ENCODE peak calls at places on chromosomes 1 and 21, in eight cellular contexts. V, W, C, S, E, P, R and T are unnamed samples.

GRCh38 chr21:37149411-37149810 is 76.4 kb downstream of the TTC3 start:
- DNase-seq in R (peak; percentile 9), P (no peak), W (no peak), S (no peak), V (no peak), E (no peak), C (no peak), T (no peak)

GRCh38 chr1:8903410-8903809 is 24.9 kb upstream of the ENO1 start:
- DNase-seq in P (no peak), C (peak; percentile 36), W (no peak), V (no peak), E (no peak), S (no peak), R (no peak), T (no peak)

GRCh38 chr1:27643626-27644368 is 8.8 kb upstream of the FGR start:
- DNase-seq in W (peak; percentile 71), P (peak; percentile 66), E (peak; percentile 70), R (peak; percentile 66), V (no peak), S (no peak), C (peak; percentile 73), T (peak; percentile 41)

GRCh38 chr1:89598450-89599331 is 34.2 kb upstream of the LRRC8C start:
- DNase-seq in C (peak; percentile 52), P (no peak), S (no peak), V (no peak), R (no peak), E (peak; percentile 49), W (no peak), T (peak; percentile 16)

GRCh38 chr1:97820470-97821188 is 100.2 kb downstream of the DPYD start:
- DNase-seq in S (no peak), C (peak; percentile 53), E (no peak), W (no peak), V (no peak), P (no peak), R (no peak), T (no peak)

GRCh38 chr1:107683683-107684082 is 281.3 kb downstream of the VAV3 start:
- DNase-seq in S (no peak), C (no peak), W (no peak), V (no peak), P (no peak), R (no peak), E (no peak), T (no peak)

GRCh38 chr1:158323866-158324265 is 7.5 kb downstream of the CD1B start:
- DNase-seq in V (no peak), W (no peak), E (no peak), R (no peak), S (no peak), C (no peak), P (no peak), T (no peak)

GRCh38 chr1:203559523-203559922 is 65.6 kb downstream of the OPTC start:
- DNase-seq in C (no peak), R (no peak), E (no peak), V (no peak), P (no peak), S (no peak), W (peak; percentile 47), T (no peak)

GRCh38 chr1:197250616-197251015 is 17.4 kb upstream of the CRB1 start:
- DNase-seq in R (no peak), W (no peak), E (no peak), C (no peak), S (no peak), V (no peak), P (no peak), T (no peak)

GRCh38 chr1:10835423-10836421 is 39.3 kb upstream of the CASZ1 start:
- DNase-seq in C (peak; percentile 40), W (peak; percentile 56), P (no peak), R (peak; percentile 73), S (no peak), E (peak; percentile 95), V (peak; percentile 78), T (no peak)

GRCh38 chr1:20463502-20463901 is 22.5 kb downstream of the CAMK2N1 start:
- DNase-seq in S (no peak), V (no peak), P (no peak), W (no peak), R (no peak), E (no peak), C (no peak), T (no peak)

GRCh38 chr1:56575865-56576264 is 3.5 kb downstream of the PLPP3 start:
- DNase-seq in E (no peak), R (no peak), S (no peak), C (no peak), W (no peak), V (no peak), P (no peak), T (no peak)

GRCh38 chr1:109634292-109634691 is 14.7 kb downstream of the AMPD2 start:
- DNase-seq in W (no peak), V (no peak), S (peak; percentile 41), C (no peak), E (no peak), R (no peak), P (no peak), T (no peak)

GRCh38 chr1:97192872-97193572 is 471.4 kb downstream of the PTBP2 start:
- DNase-seq in W (no peak), S (no peak), V (no peak), C (no peak), R (peak; percentile 8), P (no peak), E (no peak), T (peak; percentile 31)

GRCh38 chr1:197618065-197618464 is 157.2 kb downstream of the DENND1B start:
- DNase-seq in W (no peak), R (no peak), E (no peak), V (no peak), C (no peak), S (no peak), P (no peak), T (no peak)

GRCh38 chr1:208093754-208094719 is 150.1 kb downstream of the PLXNA2 start:
- DNase-seq in C (peak; percentile 54), P (peak; percentile 37), W (peak; percentile 63), V (peak; percentile 76), S (no peak), R (peak; percentile 71), E (peak; percentile 91), T (peak; percentile 40)

GRCh38 chr1:165350861-165351260 is 5.7 kb downstream of the LMX1A start:
- DNase-seq in V (no peak), E (no peak), C (no peak), P (no peak), S (no peak), W (no peak), R (no peak), T (no peak)

GRCh38 chr21:41926807-41927171 is 27.0 kb downstream of the C2CD2 start:
- DNase-seq in R (no peak), W (no peak), C (no peak), P (no peak), V (no peak), S (no peak), E (no peak), T (no peak)
- TF ChIP-seq POLR2A in R (no peak), W (no peak), C (no peak), P (no peak), V (no peak), S (no peak), E (no peak), T (no peak)

GRCh38 chr21:14493731-14494130 is 52.4 kb downstream of the SAMSN1 start:
- DNase-seq in W (no peak), V (no peak), E (peak; percentile 18), P (no peak), R (no peak), S (no peak), C (no peak), T (no peak)

GRCh38 chr21:14495075-14495474 is 51.0 kb downstream of the SAMSN1 start:
- DNase-seq in C (no peak), V (no peak), W (no peak), P (no peak), R (no peak), S (no peak), E (no peak), T (no peak)

GRCh38 chr21:14491269-14491681 is 54.8 kb downstream of the SAMSN1 start:
- DNase-seq in E (no peak), S (no peak), R (no peak), W (no peak), V (no peak), P (no peak), C (no peak), T (no peak)

GRCh38 chr21:14488805-14489204 is 57.3 kb downstream of the SAMSN1 start:
- DNase-seq in C (no peak), V (no peak), P (no peak), S (no peak), W (no peak), R (no peak), E (no peak), T (no peak)

DNA sequence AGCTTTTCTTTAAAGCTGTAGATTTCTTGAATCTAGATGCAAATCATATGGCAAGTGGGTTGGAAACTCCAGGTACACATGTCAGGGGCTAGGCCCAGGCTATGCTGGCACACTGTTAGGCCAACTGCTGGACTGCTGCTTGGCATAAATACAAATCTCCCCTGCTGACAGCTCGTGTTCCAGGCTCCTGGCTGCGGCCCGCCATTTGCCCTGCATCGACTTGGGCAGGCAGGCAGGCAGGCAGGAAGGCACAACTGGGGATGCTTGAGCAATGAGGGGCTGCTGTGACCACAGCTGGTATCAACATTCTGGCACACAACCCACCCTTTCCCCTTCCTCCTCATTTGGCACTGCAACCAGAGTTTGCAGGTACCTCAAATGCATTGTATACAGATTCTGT is 53.2 kb downstream of the SAMSN1 start:
- DNase-seq in S (no peak), C (no peak), W (peak; percentile 29), V (no peak), R (no peak), E (no peak), P (no peak), T (no peak)
- TF ChIP-seq POLR2A in S (no peak), C (no peak), W (no peak), V (no peak), R (no peak), E (peak; percentile 39), P (no peak), T (no peak)

GRCh38 chr1:172144445-172145060 is 275.9 kb upstream of the C1orf105 start:
- DNase-seq in C (no peak), R (peak; percentile 62), W (peak; percentile 85), E (no peak), P (no peak), S (peak; percentile 90), V (peak; percentile 51), T (no peak)
- TF ChIP-seq POLR2A in C (no peak), R (peak; percentile 48), W (no peak), E (no peak), P (no peak), S (peak; percentile 51), V (peak; percentile 56), T (no peak)

DNA sequence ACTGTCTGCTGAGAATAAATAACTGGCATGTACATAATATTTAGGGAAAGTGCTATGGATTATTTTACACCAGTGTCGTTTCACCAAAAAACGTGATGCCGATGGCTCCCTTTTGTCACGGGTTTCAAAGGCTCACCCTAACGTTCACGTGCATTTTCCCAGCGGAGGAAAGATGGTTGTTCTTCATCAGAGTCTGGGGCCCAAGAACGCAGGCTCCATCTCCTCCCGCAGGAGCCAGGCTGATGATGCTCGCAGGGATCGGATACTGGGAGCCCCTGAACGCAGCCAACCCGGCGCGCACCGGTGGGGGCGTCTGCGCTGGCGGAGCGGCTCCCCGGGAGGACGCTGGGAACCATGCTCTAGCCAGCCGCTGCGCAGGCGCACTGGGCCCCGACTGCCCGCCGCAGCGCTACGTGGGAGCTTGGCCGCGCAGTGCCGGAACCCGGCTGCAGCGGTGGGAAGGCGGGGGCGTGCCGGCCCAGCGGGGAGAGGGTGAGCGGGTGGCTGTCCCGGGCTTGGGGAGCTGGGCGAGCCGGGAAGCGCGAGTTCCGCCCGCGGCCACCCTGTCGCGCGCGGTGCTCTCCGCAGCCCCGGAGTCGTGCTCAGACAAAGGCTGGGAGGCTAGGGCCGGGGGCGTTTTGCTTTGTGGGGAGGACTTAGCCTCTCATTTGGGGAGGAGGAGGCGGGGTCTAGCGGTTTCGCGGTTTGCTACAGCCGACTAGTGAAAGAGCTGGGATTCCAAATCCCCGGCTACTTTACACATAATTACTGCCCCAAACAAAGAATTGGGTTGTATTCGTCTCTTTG is at the start of gene ZFP69B:
- DNase-seq in P (peak; percentile 93), C (peak; percentile 92), V (peak; percentile 87), S (peak; percentile 91), E (peak; percentile 97), R (peak; percentile 92), W (peak; percentile 95), T (peak; percentile 99)
- TF ChIP-seq POLR2A in P (peak; percentile 82), C (peak; percentile 79), V (peak; percentile 17), S (no peak), E (peak; percentile 81), R (peak; percentile 65), W (no peak), T (peak; percentile 80)